ENCODE peak calls at places on chromosomes 1 and 21, in seven cellular contexts. I is HCT116, N is Panc1, C is upper lobe of left lung, D is K562, F is GM12878, X is HepG2. V is an unnamed sample. For H3K9me3, the result is how much of the 10 kb centered on the place peaks cover.

GRCh38 chr1:235299514-235299858 is 28.5 kb downstream of the ARID4B start:
- ATAC-seq in I (no peak), N (no peak), C (no peak), D (peak), F (no peak), X (no peak), V (no peak)

GRCh38 chr21:38878394-38879179 is 72.9 kb downstream of the ETS2 start:
- ATAC-seq in I (no peak), N (no peak), C (no peak), D (no peak), F (no peak), X (no peak), V (no peak)

GRCh38 chr1:219798283-219799030 is 129.9 kb downstream of the SLC30A10 start:
- ATAC-seq in I (peak), N (no peak), C (peak), D (no peak), F (no peak), X (no peak), V (peak)

GRCh38 chr21:18677632-18678031 is 274.0 kb upstream of the TMPRSS15 start:
- ATAC-seq in I (no peak), N (no peak), C (no peak), D (no peak), F (no peak), X (no peak), V (no peak)

GRCh38 chr21:34571994-34572393 is 42.9 kb downstream of the RCAN1 start:
- ATAC-seq in I (no peak), N (no peak), C (no peak), D (no peak), F (no peak), X (no peak), V (no peak)

GRCh38 chr1:225987491-225988316 is 11.4 kb downstream of the SDE2 start:
- ATAC-seq in I (no peak), N (peak), C (peak), D (peak), F (peak), X (peak), V (no peak)

GRCh38 chr1:6001992-6002576 is 9.9 kb upstream of the NPHP4 start:
- ATAC-seq in I (peak), N (peak), C (no peak), D (no peak), F (peak), X (peak), V (no peak)

GRCh38 chr1:227869281-227869842 is 53.9 kb downstream of the PRSS38 start:
- ATAC-seq in I (no peak), N (no peak), C (no peak), D (no peak), F (no peak), X (no peak), V (no peak)

GRCh38 chr21:14687277-14687642 is 141.1 kb upstream of the SAMSN1 start:
- ATAC-seq in I (no peak), N (no peak), C (peak), D (peak), F (peak), X (no peak), V (peak)

GRCh38 chr1:165841582-165842362 is 14.4 kb downstream of the UCK2 start:
- ATAC-seq in I (peak), N (peak), C (no peak), D (peak), F (peak), X (peak), V (no peak)

GRCh38 chr1:183600136-183600535 is 9.9 kb upstream of the NCF2 start:
- ATAC-seq in I (no peak), N (no peak), C (peak), D (no peak), F (no peak), X (no peak), V (peak)

GRCh38 chr21:43600642-43601397 is 58.5 kb downstream of the HSF2BP start:
- ATAC-seq in I (peak), N (peak), C (no peak), D (no peak), F (no peak), X (no peak), V (no peak)

GRCh38 chr1:227766653-227767277 is 31.5 kb downstream of the SNAP47 start:
- ATAC-seq in I (no peak), N (no peak), C (no peak), D (no peak), F (no peak), X (no peak), V (no peak)

GRCh38 chr1:214448536-214448935 is 102.9 kb downstream of the PTPN14 start:
- ATAC-seq in I (no peak), N (no peak), C (no peak), D (peak), F (no peak), X (no peak), V (no peak)

GRCh38 chr1:26771285-26771642 is 16.5 kb upstream of the PIGV start:
- ATAC-seq in I (peak), N (peak), C (no peak), D (no peak), F (no peak), X (peak), V (no peak)

GRCh38 chr1:16189003-16189402 is 23.4 kb downstream of the ARHGEF19 start:
- ATAC-seq in I (peak), N (no peak), C (peak), D (peak), F (no peak), X (peak), V (peak)

GRCh38 chr1:24288479-24288878 is 30.7 kb upstream of the GRHL3 start:
- ATAC-seq in I (no peak), N (no peak), C (no peak), D (no peak), F (no peak), X (no peak), V (no peak)

GRCh38 chr1:42172394-42173133 is 8.0 kb upstream of the GUCA2A start:
- ATAC-seq in I (peak), N (no peak), C (no peak), D (no peak), F (no peak), X (peak), V (peak)

GRCh38 chr1:101337968-101338367 is 101.1 kb downstream of the S1PR1 start:
- ATAC-seq in I (no peak), N (no peak), C (no peak), D (no peak), F (no peak), X (no peak), V (no peak)

GRCh38 chr1:94726981-94727685 is 93.0 kb upstream of the SLC44A3 start:
- ATAC-seq in I (peak), N (no peak), C (no peak), D (no peak), F (no peak), X (peak), V (no peak)

GRCh38 chr1:30700528-30701265 is 22.7 kb downstream of the MATN1 start:
- ATAC-seq in I (peak), N (no peak), C (peak), D (peak), F (no peak), X (no peak), V (peak)

GRCh38 chr1:157781048-157781447 is 4.1 kb upstream of the FCRL2 start:
- ATAC-seq in I (no peak), N (no peak), C (no peak), D (no peak), F (peak), X (no peak), V (no peak)

GRCh38 chr1:67815303-67816095 is 17.8 kb downstream of the GNG12 start:
- ATAC-seq in I (no peak), N (peak), C (no peak), D (peak), F (no peak), X (no peak), V (no peak)

DNA sequence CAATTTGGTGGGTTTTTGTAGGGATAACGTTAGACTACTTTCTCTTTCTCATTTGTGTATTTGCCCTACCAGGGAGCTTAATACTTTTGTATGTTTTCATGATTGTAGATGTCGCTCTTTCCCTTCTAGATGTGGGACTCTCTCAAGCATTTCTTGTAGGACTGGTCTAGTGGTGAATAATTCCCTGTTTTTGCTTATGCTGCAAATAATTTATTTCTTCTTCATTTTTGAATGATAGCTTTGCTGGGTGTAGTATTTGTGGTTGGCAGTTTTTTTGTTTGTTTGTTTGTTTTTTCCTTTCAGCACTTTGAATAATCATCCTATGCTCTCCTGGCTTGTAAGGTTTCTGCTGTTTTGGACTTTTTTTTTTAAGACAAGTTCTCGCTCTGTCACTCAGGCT is 22.5 kb upstream of the TTC22 start:
- ATAC-seq in I (no peak), N (no peak), C (no peak), D (no peak), F (no peak), X (no peak), V (no peak)
- H3K9me3 ChIP-seq in I (under half), N (under half), C (under half), D (under half), F (under half), X (under half), V (half or more)

DNA sequence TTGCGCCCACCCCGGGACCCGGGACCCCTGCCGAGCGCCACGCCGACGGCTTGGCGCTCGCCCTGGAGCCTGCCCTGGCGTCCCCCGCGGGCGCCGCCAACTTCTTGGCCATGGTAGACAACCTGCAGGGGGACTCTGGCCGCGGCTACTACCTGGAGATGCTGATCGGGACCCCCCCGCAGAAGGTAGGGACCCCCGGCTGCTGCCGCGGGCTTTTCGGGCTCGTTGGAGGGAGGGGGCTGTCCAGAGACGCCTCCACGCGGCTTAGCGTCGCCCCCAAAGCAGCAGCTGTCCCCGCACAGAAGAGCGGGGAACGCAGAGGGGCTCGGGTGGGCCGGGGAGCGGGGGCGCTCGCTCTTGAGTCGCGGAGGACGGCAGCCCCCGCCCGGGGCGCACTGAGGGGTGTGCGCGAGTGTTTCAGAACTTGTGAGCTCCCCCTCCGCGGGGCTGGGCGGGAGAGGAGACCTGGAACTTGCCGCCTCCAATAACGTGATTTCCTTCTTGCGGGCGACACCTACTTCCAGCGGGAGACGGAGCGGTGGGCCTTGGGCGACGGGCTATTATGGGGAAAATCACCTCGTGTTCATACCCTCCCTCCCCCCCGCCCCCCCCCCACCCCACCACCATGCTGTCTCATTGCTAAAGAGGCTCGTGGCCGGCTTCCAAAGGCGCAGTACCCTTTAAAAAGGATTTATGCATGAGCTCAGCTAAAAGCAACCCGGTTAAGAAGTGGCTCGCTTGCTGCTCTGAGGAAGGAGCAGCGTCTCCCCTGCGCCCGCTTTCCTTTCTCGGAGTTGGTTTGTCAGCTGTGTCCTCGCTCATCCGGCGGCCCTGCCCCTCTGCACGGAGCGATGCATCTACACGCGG is 664 bp downstream of the BACE2 start:
- ATAC-seq in I (peak), N (peak), C (peak), D (no peak), F (no peak), X (no peak), V (peak)
- TF ChIP-seq POLR2AphosphoS5 in I (no peak), N (no peak), C (peak), D (no peak), F (no peak), X (no peak), V (peak)

DNA sequence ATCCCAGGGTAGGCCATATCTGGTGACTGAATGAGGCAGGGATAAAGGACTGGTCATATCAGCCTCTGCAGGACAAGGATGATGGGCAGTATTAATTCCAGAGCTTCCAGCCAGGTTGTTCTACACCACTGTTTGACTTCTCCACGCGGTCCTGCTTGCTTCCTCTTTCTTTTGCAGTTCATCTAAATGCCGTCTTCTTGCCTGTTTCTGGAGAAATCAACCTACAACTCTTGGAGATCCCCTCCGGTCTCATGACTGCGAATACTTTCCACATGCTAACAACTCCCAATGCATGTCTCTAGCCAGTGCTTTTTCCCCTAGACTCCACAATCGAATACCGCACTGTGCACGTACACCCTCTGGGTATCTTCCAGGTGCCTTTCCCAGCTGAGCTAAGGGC is 14.1 kb upstream of the TIAM1 start:
- ATAC-seq in I (no peak), N (no peak), C (no peak), D (no peak), F (no peak), X (no peak), V (no peak)
- H3K4me3 ChIP-seq in I (no peak), N (no peak), C (no peak), D (no peak), F (no peak), X (no peak), V (no peak)

GRCh38 chr21:29316029-29316742 is 17.5 kb downstream of the BACH1 start:
- ATAC-seq in I (no peak), N (no peak), C (no peak), D (peak), F (no peak), X (no peak), V (no peak)

GRCh38 chr21:29318354-29318753 is 19.6 kb downstream of the BACH1 start:
- ATAC-seq in I (no peak), N (no peak), C (no peak), D (no peak), F (no peak), X (no peak), V (no peak)

GRCh38 chr21:29316806-29317205 is 18.1 kb downstream of the BACH1 start:
- ATAC-seq in I (no peak), N (no peak), C (no peak), D (peak), F (no peak), X (no peak), V (no peak)

GRCh38 chr21:29313662-29314408 is 15.1 kb downstream of the BACH1 start:
- ATAC-seq in I (no peak), N (no peak), C (no peak), D (no peak), F (no peak), X (no peak), V (no peak)

GRCh38 chr21:29315155-29315749 is 16.5 kb downstream of the BACH1 start:
- ATAC-seq in I (no peak), N (no peak), C (no peak), D (peak), F (peak), X (no peak), V (no peak)
- H3K9me3 ChIP-seq in I (under half), N (under half), C (under half), D (under half), F (under half), X (under half), V (under half)

GRCh38 chr21:26840912-26841311 is 4.3 kb downstream of the ADAMTS1 start:
- ATAC-seq in I (no peak), N (no peak), C (no peak), D (no peak), F (no peak), X (no peak), V (peak)
- TF ChIP-seq POLR2AphosphoS5 in I (no peak), N (no peak), C (no peak), D (no peak), F (no peak), X (no peak), V (peak)

DNA sequence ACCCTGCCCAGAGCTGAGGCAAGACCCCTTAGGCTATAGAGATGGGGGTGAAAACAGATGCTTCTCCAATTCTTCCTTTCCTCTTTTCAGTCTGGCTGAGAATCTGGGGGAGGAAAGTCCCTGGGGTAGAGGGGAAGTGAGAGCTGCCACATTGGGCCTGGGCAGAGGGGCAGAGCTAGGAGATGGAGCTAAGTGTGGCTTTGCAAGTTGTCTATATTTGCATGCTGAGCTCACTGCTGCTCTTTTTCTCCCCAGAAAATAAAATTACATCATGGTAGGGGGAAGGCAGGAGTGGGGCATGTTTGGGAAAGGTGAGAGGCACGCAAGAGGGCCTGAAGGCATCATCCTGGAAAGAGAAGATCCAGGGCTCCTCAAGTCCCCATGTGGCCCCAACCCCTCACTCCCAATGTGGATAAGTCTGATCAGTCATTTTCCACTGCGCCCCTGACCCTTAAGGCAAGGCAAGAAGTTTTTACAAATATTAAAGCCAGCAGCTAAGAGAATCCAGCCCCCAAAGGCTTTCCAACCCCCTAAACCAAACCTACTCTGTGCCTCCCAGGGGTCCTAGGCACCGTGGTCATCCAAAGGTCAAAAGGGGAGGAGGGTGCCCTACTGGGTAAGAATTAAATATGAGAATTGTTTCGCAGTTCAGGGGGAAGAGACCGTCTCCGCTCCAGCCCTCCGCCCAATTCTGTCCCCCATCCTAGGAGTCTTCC is 500 bp upstream of the PEA15 start:
- ATAC-seq in I (peak), N (peak), C (peak), D (peak), F (peak), X (peak), V (no peak)
- H3K4me3 ChIP-seq in I (peak), N (peak), C (peak), D (no peak), F (peak), X (no peak), V (peak)

GRCh38 chr1:66384258-66384657 is 149.7 kb upstream of the SGIP1 start:
- ATAC-seq in I (no peak), N (no peak), C (no peak), D (no peak), F (no peak), X (no peak), V (no peak)
- H3K9me3 ChIP-seq in I (under half), N (under half), C (under half), D (under half), F (under half), X (under half), V (under half)

V was measured in gastroesophageal sphincter.